ENCODE peak calls at places on chromosomes 16 and 17, in six cellular contexts. One of them, this sample, is unnamed.

GRCh38 chr16:58459344-58460218 is 40.4 kb upstream of the NDRG4 start:
- DNase-seq in B cell: no peak
- DNase-seq in natural killer cell: no peak
- DNase-seq in HCT116: peak
- DNase-seq in MM.1S: no peak
- DNase-seq in sigmoid colon: no peak
- DNase-seq in this sample: no peak

GRCh38 chr17:8320990-8321389 is 10.9 kb downstream of the ARHGEF15 start:
- DNase-seq in B cell: no peak
- DNase-seq in natural killer cell: no peak
- DNase-seq in HCT116: peak
- DNase-seq in MM.1S: no peak
- DNase-seq in sigmoid colon: no peak
- DNase-seq in this sample: no peak

GRCh38 chr17:75601057-75601987 is 13.7 kb downstream of the MYO15B start:
- DNase-seq in B cell: peak
- DNase-seq in natural killer cell: peak
- DNase-seq in HCT116: peak
- DNase-seq in MM.1S: peak
- DNase-seq in sigmoid colon: peak
- DNase-seq in this sample: no peak

GRCh38 chr16:84526794-84527485 is 22.5 kb upstream of the MEAK7 start:
- DNase-seq in B cell: no peak
- DNase-seq in natural killer cell: no peak
- DNase-seq in HCT116: no peak
- DNase-seq in MM.1S: no peak
- DNase-seq in sigmoid colon: no peak
- DNase-seq in this sample: no peak

GRCh38 chr16:54208262-54208661 is 78.3 kb downstream of the IRX3 start:
- DNase-seq in B cell: no peak
- DNase-seq in natural killer cell: no peak
- DNase-seq in HCT116: no peak
- DNase-seq in MM.1S: no peak
- DNase-seq in sigmoid colon: peak
- DNase-seq in this sample: no peak

GRCh38 chr17:43768382-43768781 is 9.8 kb upstream of the SOST start:
- DNase-seq in B cell: no peak
- DNase-seq in natural killer cell: no peak
- DNase-seq in HCT116: no peak
- DNase-seq in MM.1S: no peak
- DNase-seq in sigmoid colon: peak
- DNase-seq in this sample: peak

GRCh38 chr16:30351586-30352419 is 3.3 kb downstream of the CD2BP2 start:
- DNase-seq in B cell: no peak
- DNase-seq in natural killer cell: no peak
- DNase-seq in HCT116: peak
- DNase-seq in MM.1S: no peak
- DNase-seq in sigmoid colon: peak
- DNase-seq in this sample: no peak

GRCh38 chr16:79982356-79982755 is 381.8 kb upstream of the MAF start:
- DNase-seq in B cell: no peak
- DNase-seq in natural killer cell: no peak
- DNase-seq in HCT116: no peak
- DNase-seq in MM.1S: no peak
- DNase-seq in sigmoid colon: no peak
- DNase-seq in this sample: no peak

GRCh38 chr17:76054112-76054476 is 18.2 kb downstream of the SRP68 start:
- DNase-seq in B cell: no peak
- DNase-seq in natural killer cell: no peak
- DNase-seq in HCT116: peak
- DNase-seq in MM.1S: no peak
- DNase-seq in sigmoid colon: no peak
- DNase-seq in this sample: no peak

GRCh38 chr17:27596106-27596505 is 34.9 kb upstream of the LGALS9 start:
- DNase-seq in B cell: no peak
- DNase-seq in natural killer cell: no peak
- DNase-seq in HCT116: no peak
- DNase-seq in MM.1S: no peak
- DNase-seq in sigmoid colon: no peak
- DNase-seq in this sample: no peak

GRCh38 chr17:53227514-53227913 is 595.2 kb upstream of the KIF2B start:
- DNase-seq in B cell: no peak
- DNase-seq in natural killer cell: no peak
- DNase-seq in HCT116: no peak
- DNase-seq in MM.1S: no peak
- DNase-seq in sigmoid colon: no peak
- DNase-seq in this sample: no peak

GRCh38 chr16:24834459-24835335 is 11.1 kb upstream of the SLC5A11 start:
- DNase-seq in B cell: no peak
- DNase-seq in natural killer cell: no peak
- DNase-seq in HCT116: peak
- DNase-seq in MM.1S: peak
- DNase-seq in sigmoid colon: peak
- DNase-seq in this sample: no peak

GRCh38 chr17:51189162-51189561 is 23.0 kb downstream of the NME2 start:
- DNase-seq in B cell: no peak
- DNase-seq in natural killer cell: no peak
- DNase-seq in HCT116: no peak
- DNase-seq in MM.1S: no peak
- DNase-seq in sigmoid colon: no peak
- DNase-seq in this sample: no peak

GRCh38 chr17:48723555-48724239 is 712 bp downstream of the PRAC2 start:
- DNase-seq in B cell: no peak
- DNase-seq in natural killer cell: no peak
- DNase-seq in HCT116: no peak
- DNase-seq in MM.1S: peak
- DNase-seq in sigmoid colon: peak
- DNase-seq in this sample: no peak

GRCh38 chr17:49016775-49017463 is 19.7 kb downstream of the IGF2BP1 start:
- DNase-seq in B cell: no peak
- DNase-seq in natural killer cell: no peak
- DNase-seq in HCT116: peak
- DNase-seq in MM.1S: no peak
- DNase-seq in sigmoid colon: no peak
- DNase-seq in this sample: no peak

GRCh38 chr17:80196652-80197051 is 23.5 kb downstream of the SGSH start:
- DNase-seq in B cell: no peak
- DNase-seq in natural killer cell: no peak
- DNase-seq in HCT116: no peak
- DNase-seq in MM.1S: no peak
- DNase-seq in sigmoid colon: no peak
- DNase-seq in this sample: no peak
- TF ChIP-seq CTCF in B cell: no peak
- TF ChIP-seq CTCF in natural killer cell: no peak
- TF ChIP-seq CTCF in HCT116: no peak
- TF ChIP-seq CTCF in MM.1S: no peak
- TF ChIP-seq CTCF in sigmoid colon: no peak
- TF ChIP-seq CTCF in this sample: no peak

GRCh38 chr17:80364091-80364691 is 50.8 kb upstream of the ENDOV start:
- DNase-seq in B cell: no peak
- DNase-seq in natural killer cell: no peak
- DNase-seq in HCT116: peak
- DNase-seq in MM.1S: no peak
- DNase-seq in sigmoid colon: peak
- DNase-seq in this sample: no peak
- TF ChIP-seq CTCF in B cell: no peak
- TF ChIP-seq CTCF in natural killer cell: no peak
- TF ChIP-seq CTCF in HCT116: peak
- TF ChIP-seq CTCF in MM.1S: peak
- TF ChIP-seq CTCF in sigmoid colon: no peak
- TF ChIP-seq CTCF in this sample: no peak

GRCh38 chr17:78390241-78391050 is 12.0 kb downstream of the PGS1 start:
- DNase-seq in B cell: no peak
- DNase-seq in natural killer cell: no peak
- DNase-seq in HCT116: no peak
- DNase-seq in MM.1S: no peak
- DNase-seq in sigmoid colon: peak
- DNase-seq in this sample: no peak
- TF ChIP-seq CTCF in B cell: no peak
- TF ChIP-seq CTCF in natural killer cell: no peak
- TF ChIP-seq CTCF in HCT116: peak
- TF ChIP-seq CTCF in MM.1S: no peak
- TF ChIP-seq CTCF in sigmoid colon: no peak
- TF ChIP-seq CTCF in this sample: no peak

GRCh38 chr16:47553853-47554564 is 92.9 kb downstream of the PHKB start:
- DNase-seq in B cell: no peak
- DNase-seq in natural killer cell: no peak
- DNase-seq in HCT116: no peak
- DNase-seq in MM.1S: no peak
- DNase-seq in sigmoid colon: no peak
- DNase-seq in this sample: no peak
- TF ChIP-seq CTCF in B cell: no peak
- TF ChIP-seq CTCF in natural killer cell: no peak
- TF ChIP-seq CTCF in HCT116: no peak
- TF ChIP-seq CTCF in MM.1S: no peak
- TF ChIP-seq CTCF in sigmoid colon: no peak
- TF ChIP-seq CTCF in this sample: no peak

GRCh38 chr17:67942810-67943209 is 53.5 kb downstream of the C17orf58 start:
- DNase-seq in B cell: no peak
- DNase-seq in natural killer cell: no peak
- DNase-seq in HCT116: no peak
- DNase-seq in MM.1S: peak
- DNase-seq in sigmoid colon: no peak
- DNase-seq in this sample: no peak
- TF ChIP-seq CTCF in B cell: peak
- TF ChIP-seq CTCF in natural killer cell: no peak
- TF ChIP-seq CTCF in HCT116: peak
- TF ChIP-seq CTCF in MM.1S: peak
- TF ChIP-seq CTCF in sigmoid colon: no peak
- TF ChIP-seq CTCF in this sample: peak

GRCh38 chr17:10215286-10215685 is 16.9 kb upstream of the GAS7 start:
- DNase-seq in B cell: no peak
- DNase-seq in natural killer cell: no peak
- DNase-seq in HCT116: no peak
- DNase-seq in MM.1S: no peak
- DNase-seq in sigmoid colon: no peak
- DNase-seq in this sample: no peak
- TF ChIP-seq CTCF in B cell: no peak
- TF ChIP-seq CTCF in natural killer cell: no peak
- TF ChIP-seq CTCF in HCT116: no peak
- TF ChIP-seq CTCF in MM.1S: no peak
- TF ChIP-seq CTCF in sigmoid colon: no peak
- TF ChIP-seq CTCF in this sample: no peak

GRCh38 chr16:11178424-11178823 is 77.6 kb downstream of the SOCS1 start:
- DNase-seq in B cell: no peak
- DNase-seq in natural killer cell: no peak
- DNase-seq in HCT116: no peak
- DNase-seq in MM.1S: no peak
- DNase-seq in sigmoid colon: no peak
- DNase-seq in this sample: no peak
- TF ChIP-seq CTCF in B cell: no peak
- TF ChIP-seq CTCF in natural killer cell: no peak
- TF ChIP-seq CTCF in HCT116: no peak
- TF ChIP-seq CTCF in MM.1S: no peak
- TF ChIP-seq CTCF in sigmoid colon: no peak
- TF ChIP-seq CTCF in this sample: no peak

This sample was measured in CD14-positive monocyte.